ENCODE peak calls at places on chromosomes 3 and 15, in seven cellular contexts. F is stimulated activated CD4-positive, alpha-beta T cell treated with anti-CD3 and anti-CD28 coated beads, Interleukin-2, amount 100 ng/mL, for 48 hours; W is NB4; N is kidney glomerular epithelial cell; B is GM12891; E is fibroblast of lung; D is upper lobe of left lung. C is an unnamed sample.
A peak's percentile ranks its signal among the peaks of the same experiment; 100 is the strongest.

GRCh38 chr3:127676921-127677351 is 4.2 kb downstream of the ABTB1 start:
- DNase-seq in F (no peak), W (no peak), N (no peak), B (no peak), E (no peak), D (peak; percentile 73), C (no peak)

GRCh38 chr3:53150247-53151085 is 10.5 kb upstream of the PRKCD start:
- DNase-seq in F (no peak), W (no peak), N (no peak), B (no peak), E (peak; percentile 36), D (no peak), C (no peak)

GRCh38 chr3:113628788-113629187 is 67.7 kb downstream of the USF3 start:
- DNase-seq in F (no peak), W (peak; percentile 7), N (no peak), B (no peak), E (no peak), D (no peak), C (no peak)

GRCh38 chr15:60580650-60581415 is 101.9 kb upstream of the ICE2 start:
- DNase-seq in F (no peak), W (no peak), N (no peak), B (no peak), E (no peak), D (no peak), C (no peak)

GRCh38 chr3:189838291-189838690 is 207.1 kb downstream of the TP63 start:
- DNase-seq in F (no peak), W (no peak), N (no peak), B (no peak), E (no peak), D (no peak), C (no peak)

GRCh38 chr3:58577269-58577821 is at the start of gene FAM107A:
- DNase-seq in F (no peak), W (no peak), N (no peak), B (no peak), E (peak; percentile 63), D (no peak), C (no peak)

GRCh38 chr15:95170587-95171380 is 939.4 kb downstream of the MCTP2 start:
- DNase-seq in F (no peak), W (peak; percentile 7), N (no peak), B (no peak), E (no peak), D (no peak), C (no peak)

GRCh38 chr15:80317389-80318169 is 65.6 kb upstream of the CTXND1 start:
- DNase-seq in F (no peak), W (peak; percentile 72), N (no peak), B (no peak), E (peak; percentile 90), D (peak; percentile 2), C (peak; percentile 45)

GRCh38 chr3:64220161-64220560 is 5.1 kb downstream of the PRICKLE2 start:
- DNase-seq in F (no peak), W (no peak), N (peak; percentile 78), B (no peak), E (peak; percentile 69), D (no peak), C (peak; percentile 40)

GRCh38 chr15:64828985-64829384 is 3.5 kb upstream of the PIF1 start:
- DNase-seq in F (no peak), W (no peak), N (no peak), B (no peak), E (peak; percentile 41), D (no peak), C (no peak)

GRCh38 chr3:117790256-117790987 is 1080.8 kb downstream of the TUSC7 start:
- DNase-seq in F (no peak), W (no peak), N (peak; percentile 67), B (no peak), E (peak; percentile 60), D (no peak), C (no peak)

GRCh38 chr15:63338170-63338569 is 43.5 kb downstream of the CA12 start:
- DNase-seq in F (no peak), W (no peak), N (peak; percentile 23), B (no peak), E (peak; percentile 88), D (no peak), C (no peak)

GRCh38 chr3:127423856-127424765 is 136.3 kb upstream of the PRR20G start:
- DNase-seq in F (no peak), W (no peak), N (no peak), B (no peak), E (no peak), D (no peak), C (no peak)

GRCh38 chr15:70344666-70345065 is 246.9 kb upstream of the TLE3 start:
- DNase-seq in F (no peak), W (no peak), N (no peak), B (no peak), E (no peak), D (peak; percentile 43), C (no peak)

GRCh38 chr3:143507735-143508580 is 340.3 kb downstream of the SLC9A9 start:
- DNase-seq in F (no peak), W (no peak), N (peak; percentile 85), B (no peak), E (peak; percentile 86), D (no peak), C (peak; percentile 57)

GRCh38 chr3:178304758-178305157 is 231.5 kb upstream of the KCNMB2 start:
- DNase-seq in F (no peak), W (no peak), N (peak; percentile 54), B (no peak), E (peak; percentile 91), D (no peak), C (peak; percentile 65)

GRCh38 chr15:57148236-57148635 is 228.1 kb upstream of the CGNL1 start:
- DNase-seq in F (no peak), W (no peak), N (no peak), B (no peak), E (no peak), D (no peak), C (no peak)

GRCh38 chr15:42060797-42061196 is 33.6 kb downstream of the PLA2G4D start:
- DNase-seq in F (no peak), W (no peak), N (no peak), B (no peak), E (no peak), D (no peak), C (no peak)

GRCh38 chr3:99753268-99753975 is 64.2 kb upstream of the CMSS1 start:
- DNase-seq in F (no peak), W (peak; percentile 66), N (peak; percentile 35), B (no peak), E (peak; percentile 81), D (no peak), C (peak; percentile 79)

GRCh38 chr15:45228931-45229330 is 23.1 kb upstream of the SLC28A2 start:
- DNase-seq in F (no peak), W (no peak), N (no peak), B (no peak), E (no peak), D (no peak), C (no peak)

GRCh38 chr3:27903447-27903846 is 181.3 kb upstream of the EOMES start:
- DNase-seq in F (no peak), W (no peak), N (no peak), B (no peak), E (no peak), D (no peak), C (no peak)

GRCh38 chr15:27645672-27646071 is 453.4 kb downstream of the OCA2 start:
- DNase-seq in F (no peak), W (no peak), N (no peak), B (no peak), E (no peak), D (no peak), C (no peak)

GRCh38 chr3:81443457-81443782 is 318.0 kb downstream of the GBE1 start:
- DNase-seq in F (no peak), W (no peak), N (peak; percentile 45), B (no peak), E (no peak), D (no peak), C (no peak)

GRCh38 chr3:145767909-145768308 is 393.1 kb downstream of the PLOD2 start:
- DNase-seq in F (no peak), W (no peak), N (no peak), B (no peak), E (peak; percentile 1), D (no peak), C (peak; percentile 3)

GRCh38 chr15:89781055-89781454 is 4.9 kb downstream of the MESP2 start:
- DNase-seq in F (no peak), W (peak; percentile 78), N (no peak), B (no peak), E (no peak), D (no peak), C (no peak)

GRCh38 chr3:46113608-46114007 is 86.3 kb upstream of the XCR1 start:
- DNase-seq in F (no peak), W (no peak), N (no peak), B (no peak), E (no peak), D (no peak), C (no peak)

GRCh38 chr15:85284497-85284896 is 95.9 kb upstream of the AKAP13 start:
- DNase-seq in F (no peak), W (no peak), N (no peak), B (no peak), E (no peak), D (no peak), C (no peak)

GRCh38 chr3:194007598-194008337 is 128.2 kb upstream of the HES1 start:
- DNase-seq in F (no peak), W (no peak), N (no peak), B (no peak), E (peak; percentile 40), D (no peak), C (no peak)

GRCh38 chr15:90552162-90552928 is 22.6 kb downstream of the CRTC3 start:
- DNase-seq in F (no peak), W (no peak), N (peak; percentile 1), B (no peak), E (peak; percentile 96), D (peak; percentile 56), C (peak; percentile 92)

GRCh38 chr15:73870700-73871408 is 2.5 kb upstream of the TBC1D21 start:
- DNase-seq in F (no peak), W (no peak), N (no peak), B (no peak), E (peak; percentile 66), D (no peak), C (no peak)

GRCh38 chr15:87967951-87968350 is 288.6 kb downstream of the NTRK3 start:
- DNase-seq in F (no peak), W (no peak), N (no peak), B (no peak), E (peak; percentile 66), D (no peak), C (no peak)

GRCh38 chr15:62895139-62895866 is 147.2 kb upstream of the TPM1 start:
- DNase-seq in F (no peak), W (no peak), N (peak; percentile 87), B (no peak), E (peak; percentile 95), D (no peak), C (peak; percentile 86)

GRCh38 chr3:50603261-50604109 is 8.1 kb downstream of the CISH start:
- DNase-seq in F (no peak), W (no peak), N (no peak), B (no peak), E (no peak), D (no peak), C (no peak)

GRCh38 chr3:127784865-127785710 is 37.2 kb downstream of the MGLL start:
- DNase-seq in F (no peak), W (no peak), N (no peak), B (no peak), E (no peak), D (no peak), C (no peak)

GRCh38 chr15:98671060-98672008 is 23.0 kb downstream of the IGF1R start:
- DNase-seq in F (no peak), W (no peak), N (peak; percentile 18), B (no peak), E (peak; percentile 78), D (no peak), C (peak; percentile 81)

GRCh38 chr3:16319307-16319706 is 54.3 kb downstream of the OXNAD1 start:
- DNase-seq in F (peak; percentile 84), W (peak; percentile 61), N (no peak), B (peak; percentile 34), E (no peak), D (no peak), C (no peak)

GRCh38 chr3:111072016-111072891 is 638 bp downstream of the NECTIN3 start:
- DNase-seq in F (peak; percentile 11), W (no peak), N (no peak), B (no peak), E (peak; percentile 44), D (peak; percentile 90), C (peak; percentile 58)

GRCh38 chr3:107690522-107691138 is 167.9 kb downstream of the BBX start:
- DNase-seq in F (no peak), W (peak; percentile 60), N (peak; percentile 33), B (no peak), E (peak; percentile 64), D (no peak), C (peak; percentile 68)